ENCODE peak calls at places on chromosomes 13 and 19, in eight cellular contexts. J is NCI-H2107; B is NT2/D1; E is iris pigment epithelial cell; Z is activated naive CD8-positive, alpha-beta T cell treated with anti-CD3 and anti-CD28 coated beads for 36 hours; A is mesenchymal stem cell; O is amygdala; V is lower leg skin. X is an unnamed sample.

GRCh38 chr13:36030670-36031331 is 100.4 kb downstream of the DCLK1 start:
- DNase-seq in Z (no peak), J (no peak), A (no peak), O (no peak), B (no peak), E (peak; percentile 79), V (no peak), X (no peak)

GRCh38 chr19:5191091-5191490 is 149.5 kb downstream of the PTPRS start:
- DNase-seq in Z (no peak), O (no peak), A (peak; percentile 25), J (no peak), E (peak; percentile 20), B (no peak), V (no peak), X (no peak)

GRCh38 chr19:54231077-54231931 is 8.5 kb upstream of the LILRB3 start:
- DNase-seq in E (peak; percentile 60), O (peak; percentile 46), A (peak; percentile 68), B (no peak), Z (peak; percentile 79), V (peak; percentile 96), J (peak; percentile 93), X (peak; percentile 69)

GRCh38 chr19:35796645-35797542 is 15.8 kb downstream of the PRODH2 start:
- DNase-seq in B (no peak), J (no peak), A (no peak), E (no peak), Z (no peak), O (no peak), V (no peak), X (no peak)

GRCh38 chr13:106369858-106370257 is 165.6 kb downstream of the EFNB2 start:
- DNase-seq in A (no peak), Z (no peak), O (no peak), E (no peak), B (no peak), V (no peak), J (no peak), X (no peak)

GRCh38 chr19:49468746-49469447 is 5.1 kb upstream of the FLT3LG start:
- DNase-seq in Z (peak; percentile 78), B (no peak), O (no peak), J (no peak), A (peak; percentile 17), V (peak; percentile 95), E (no peak), X (peak; percentile 77)

GRCh38 chr19:33468361-33469170 is 53.0 kb downstream of the PEPD start:
- DNase-seq in J (no peak), A (peak; percentile 12), Z (no peak), E (no peak), B (no peak), V (peak; percentile 76), O (no peak), X (no peak)

GRCh38 chr19:14061751-14062557 is at the start of gene PALM3:
- DNase-seq in Z (no peak), A (no peak), J (no peak), B (no peak), E (no peak), V (peak; percentile 80), O (no peak), X (no peak)

GRCh38 chr19:33134571-33135041 is 2.7 kb downstream of the WDR88 start:
- DNase-seq in Z (peak; percentile 74), V (no peak), B (no peak), E (no peak), J (no peak), O (no peak), A (no peak), X (no peak)

GRCh38 chr13:98240974-98241373 is 63.9 kb upstream of the RNF113B start:
- DNase-seq in V (no peak), B (no peak), J (no peak), Z (no peak), O (no peak), E (no peak), A (no peak), X (no peak)

GRCh38 chr13:67150608-67151007 is 79.5 kb downstream of the PCDH9 start:
- DNase-seq in V (no peak), Z (no peak), A (no peak), O (no peak), B (no peak), J (no peak), E (no peak), X (no peak)

GRCh38 chr19:31538879-31539278 is 189.6 kb upstream of the TSHZ3 start:
- DNase-seq in E (no peak), J (no peak), A (no peak), O (no peak), V (peak; percentile 53), Z (no peak), B (no peak), X (no peak)

GRCh38 chr19:31340059-31341025 is 8.9 kb downstream of the TSHZ3 start:
- DNase-seq in E (peak; percentile 45), B (no peak), J (no peak), A (peak; percentile 42), V (no peak), Z (no peak), O (no peak), X (no peak)

GRCh38 chr13:20161275-20161950 is 561 bp upstream of the GJA3 start:
- DNase-seq in J (no peak), A (no peak), Z (peak; percentile 80), V (no peak), E (no peak), O (no peak), B (no peak), X (no peak)

GRCh38 chr19:56245062-56245740 is 27.3 kb upstream of the EDDM13 start:
- DNase-seq in Z (no peak), E (peak; percentile 3), B (no peak), V (no peak), A (no peak), O (no peak), J (no peak), X (no peak)

GRCh38 chr13:50387124-50387581 is 371.9 kb downstream of the KCNRG start:
- DNase-seq in J (peak; percentile 47), A (peak; percentile 53), Z (no peak), E (peak; percentile 59), V (no peak), B (no peak), O (no peak), X (peak; percentile 49)

GRCh38 chr19:20247016-20247683 is 80.1 kb downstream of the ZNF486 start:
- DNase-seq in V (no peak), Z (no peak), J (no peak), E (peak; percentile 36), O (peak; percentile 23), A (peak; percentile 6), B (peak; percentile 62), X (no peak)

GRCh38 chr19:18895038-18895827 is 725 bp downstream of the CERS1 start:
- DNase-seq in J (no peak), B (peak; percentile 67), V (no peak), Z (no peak), A (peak; percentile 40), E (no peak), O (peak; percentile 85), X (peak; percentile 21)

GRCh38 chr13:109144693-109145437 is 515.5 kb downstream of the MYO16 start:
- DNase-seq in E (peak; percentile 46), Z (no peak), J (no peak), A (peak; percentile 19), B (no peak), O (no peak), V (no peak), X (no peak)